ENCODE peak calls at places on chromosome 18, in five cellular contexts. B is activated naive CD8-positive, alpha-beta T cell treated with anti-CD3 and anti-CD28 coated beads, Interleukin-2, amount 10 ng/mL, durations not matched to agents 7 days and 5 days; M is astrocyte; K is mesendoderm; Z is T47D. Q is an unnamed sample.
A peak's percentile ranks its signal among the peaks of the same experiment; 100 is the strongest.

GRCh38 chr18:22015156-22015555 is 154.2 kb upstream of the GATA6 start:
- DNase-seq in Z (no peak), M (no peak), K (no peak), B (no peak), Q (no peak)

GRCh38 chr18:72868666-72869661 is 1.2 kb upstream of the NETO1 start:
- DNase-seq in Z (no peak), K (peak; percentile 42), B (no peak), M (no peak), Q (no peak)

GRCh38 chr18:78776706-78777105 is 202.9 kb upstream of the SALL3 start:
- DNase-seq in B (no peak), M (no peak), K (no peak), Z (no peak), Q (no peak)

GRCh38 chr18:49926076-49926745 is 112.9 kb upstream of the ACAA2 start:
- DNase-seq in K (no peak), B (no peak), Z (no peak), M (peak; percentile 68), Q (no peak)

GRCh38 chr18:45686892-45687611 is 36.9 kb upstream of the SLC14A1 start:
- DNase-seq in Z (no peak), K (no peak), B (peak; percentile 79), M (no peak), Q (no peak)

GRCh38 chr18:40841473-40841872 is 1113.6 kb upstream of the PIK3C3 start:
- DNase-seq in B (no peak), K (no peak), M (peak; percentile 91), Z (no peak), Q (no peak)

GRCh38 chr18:22024924-22025323 is 144.5 kb upstream of the GATA6 start:
- DNase-seq in M (no peak), B (no peak), K (no peak), Z (no peak), Q (no peak)

GRCh38 chr18:70365361-70365760 is 76.5 kb downstream of the SOCS6 start:
- DNase-seq in M (no peak), K (no peak), Z (no peak), B (no peak), Q (no peak)

GRCh38 chr18:3062798-3063563 is 50.0 kb upstream of the LPIN2 start:
- DNase-seq in K (peak; percentile 68), B (peak; percentile 76), M (no peak), Z (peak; percentile 50), Q (peak; percentile 51)

GRCh38 chr18:58363767-58364540 is 264.9 kb downstream of the ALPK2 start:
- DNase-seq in K (no peak), Z (no peak), B (no peak), M (peak; percentile 75), Q (no peak)

GRCh38 chr18:21803495-21803894 is 62.9 kb downstream of the MIB1 start:
- DNase-seq in Z (no peak), B (no peak), M (peak; percentile 3), K (no peak), Q (no peak)

GRCh38 chr18:32920796-32921787 is 148.3 kb upstream of the KLHL14 start:
- DNase-seq in B (no peak), K (peak; percentile 11), M (peak; percentile 97), Z (no peak), Q (no peak)

GRCh38 chr18:63168287-63168686 is 151.3 kb downstream of the BCL2 start:
- DNase-seq in K (no peak), B (no peak), Z (no peak), M (no peak), Q (no peak)

GRCh38 chr18:34222025-34222395 is 2.7 kb downstream of the NOL4 start:
- DNase-seq in M (no peak), K (peak; percentile 56), B (no peak), Z (peak; percentile 3), Q (no peak)

GRCh38 chr18:58800582-58800981 is 64.1 kb upstream of the ZNF532 start:
- DNase-seq in Z (no peak), B (no peak), K (no peak), M (no peak), Q (no peak)

GRCh38 chr18:4242431-4243161 is 212.5 kb downstream of the DLGAP1 start:
- DNase-seq in Z (no peak), B (no peak), M (no peak), K (no peak), Q (no peak)

GRCh38 chr18:79926715-79927596 is 24.5 kb downstream of the SLC66A2 start:
- DNase-seq in B (peak; percentile 16), Z (peak; percentile 15), K (no peak), M (no peak), Q (no peak)

GRCh38 chr18:48673456-48674197 is 134.8 kb downstream of the CTIF start:
- DNase-seq in B (no peak), K (no peak), M (no peak), Z (no peak), Q (no peak)

GRCh38 chr18:58361212-58361611 is 267.7 kb downstream of the ALPK2 start:
- DNase-seq in K (no peak), B (no peak), M (no peak), Z (no peak), Q (no peak)

GRCh38 chr18:3297025-3297984 is 35.4 kb downstream of the MYL12B start:
- DNase-seq in Z (peak; percentile 96), B (peak; percentile 87), K (peak; percentile 99), M (peak; percentile 92), Q (peak; percentile 72)

GRCh38 chr18:816869-817268 is 4.8 kb upstream of the YES1 start:
- DNase-seq in M (no peak), Z (no peak), K (no peak), B (no peak), Q (no peak)

GRCh38 chr18:37274309-37274987 is 291.1 kb downstream of the CELF4 start:
- DNase-seq in B (no peak), M (no peak), K (no peak), Z (no peak), Q (no peak)

GRCh38 chr18:32769242-32770180 is 3.3 kb downstream of the KLHL14 start:
- DNase-seq in Z (peak; percentile 13), B (peak; percentile 28), M (no peak), K (peak; percentile 61), Q (peak; percentile 41)

GRCh38 chr18:13379930-13380665 is 161.5 kb downstream of the LDLRAD4 start:
- DNase-seq in M (no peak), Z (peak; percentile 16), K (no peak), B (no peak), Q (no peak)